ENCODE peak calls at places on chromosomes 5 and 9, in ten cellular contexts. One of them, this sample, is unnamed.

GRCh38 chr9:109030426-109030825 is 17.1 kb upstream of the CTNNAL1 start:
- DNase-seq in fibroblast of mammary gland: no peak
- DNase-seq in kidney epithelial cell: no peak
- DNase-seq in cardiac muscle cell: no peak
- DNase-seq in coronary artery: no peak
- DNase-seq in breast epithelium: no peak
- DNase-seq in A549: no peak
- DNase-seq in body of pancreas: no peak
- DNase-seq in fibroblast of lung: no peak
- DNase-seq in heart right ventricle: no peak
- DNase-seq in this sample: no peak

GRCh38 chr9:86660146-86660545 is 287.2 kb downstream of the GAS1 start:
- DNase-seq in fibroblast of mammary gland: peak; percentile 88
- DNase-seq in kidney epithelial cell: peak; percentile 18
- DNase-seq in cardiac muscle cell: peak; percentile 78
- DNase-seq in coronary artery: no peak
- DNase-seq in breast epithelium: no peak
- DNase-seq in A549: no peak
- DNase-seq in body of pancreas: no peak
- DNase-seq in fibroblast of lung: peak; percentile 93
- DNase-seq in heart right ventricle: no peak
- DNase-seq in this sample: peak; percentile 96

GRCh38 chr9:1051286-1052118 is 1.3 kb downstream of the DMRT2 start:
- DNase-seq in fibroblast of mammary gland: peak; percentile 18
- DNase-seq in kidney epithelial cell: no peak
- DNase-seq in cardiac muscle cell: no peak
- DNase-seq in coronary artery: no peak
- DNase-seq in breast epithelium: no peak
- DNase-seq in A549: peak; percentile 65
- DNase-seq in body of pancreas: peak; percentile 66
- DNase-seq in fibroblast of lung: peak; percentile 1
- DNase-seq in heart right ventricle: no peak
- DNase-seq in this sample: peak; percentile 16

GRCh38 chr5:37208883-37209808 is 40.0 kb downstream of the CPLANE1 start:
- DNase-seq in fibroblast of mammary gland: peak; percentile 55
- DNase-seq in kidney epithelial cell: no peak
- DNase-seq in cardiac muscle cell: peak; percentile 53
- DNase-seq in coronary artery: no peak
- DNase-seq in breast epithelium: no peak
- DNase-seq in A549: no peak
- DNase-seq in body of pancreas: no peak
- DNase-seq in fibroblast of lung: peak; percentile 29
- DNase-seq in heart right ventricle: peak; percentile 51
- DNase-seq in this sample: peak; percentile 31

GRCh38 chr5:170628028-170628427 is 124.2 kb downstream of the KCNIP1 start:
- DNase-seq in fibroblast of mammary gland: no peak
- DNase-seq in kidney epithelial cell: no peak
- DNase-seq in cardiac muscle cell: no peak
- DNase-seq in coronary artery: no peak
- DNase-seq in breast epithelium: no peak
- DNase-seq in A549: no peak
- DNase-seq in body of pancreas: no peak
- DNase-seq in fibroblast of lung: no peak
- DNase-seq in heart right ventricle: no peak
- DNase-seq in this sample: no peak

GRCh38 chr5:64384761-64385160 is 121.1 kb upstream of the RGS7BP start:
- DNase-seq in fibroblast of mammary gland: peak; percentile 3
- DNase-seq in kidney epithelial cell: peak; percentile 7
- DNase-seq in cardiac muscle cell: peak; percentile 16
- DNase-seq in coronary artery: no peak
- DNase-seq in breast epithelium: no peak
- DNase-seq in A549: peak; percentile 19
- DNase-seq in body of pancreas: no peak
- DNase-seq in fibroblast of lung: peak; percentile 33
- DNase-seq in heart right ventricle: no peak
- DNase-seq in this sample: no peak

GRCh38 chr5:172107606-172108005 is 80.4 kb downstream of the STK10 start:
- DNase-seq in fibroblast of mammary gland: peak; percentile 65
- DNase-seq in kidney epithelial cell: no peak
- DNase-seq in cardiac muscle cell: peak; percentile 86
- DNase-seq in coronary artery: no peak
- DNase-seq in breast epithelium: no peak
- DNase-seq in A549: peak; percentile 56
- DNase-seq in body of pancreas: no peak
- DNase-seq in fibroblast of lung: peak; percentile 95
- DNase-seq in heart right ventricle: no peak
- DNase-seq in this sample: peak; percentile 91

GRCh38 chr9:131697908-131698714 is 41.8 kb downstream of the RAPGEF1 start:
- DNase-seq in fibroblast of mammary gland: no peak
- DNase-seq in kidney epithelial cell: no peak
- DNase-seq in cardiac muscle cell: no peak
- DNase-seq in coronary artery: peak; percentile 64
- DNase-seq in breast epithelium: no peak
- DNase-seq in A549: peak; percentile 37
- DNase-seq in body of pancreas: no peak
- DNase-seq in fibroblast of lung: no peak
- DNase-seq in heart right ventricle: no peak
- DNase-seq in this sample: no peak

GRCh38 chr5:41961736-41962135 is 36.7 kb downstream of the FBXO4 start:
- DNase-seq in fibroblast of mammary gland: no peak
- DNase-seq in kidney epithelial cell: no peak
- DNase-seq in cardiac muscle cell: no peak
- DNase-seq in coronary artery: no peak
- DNase-seq in breast epithelium: no peak
- DNase-seq in A549: no peak
- DNase-seq in body of pancreas: no peak
- DNase-seq in fibroblast of lung: no peak
- DNase-seq in heart right ventricle: no peak
- DNase-seq in this sample: no peak

GRCh38 chr5:41966706-41967105 is 41.6 kb downstream of the FBXO4 start:
- DNase-seq in fibroblast of mammary gland: no peak
- DNase-seq in kidney epithelial cell: no peak
- DNase-seq in cardiac muscle cell: no peak
- DNase-seq in coronary artery: no peak
- DNase-seq in breast epithelium: no peak
- DNase-seq in A549: no peak
- DNase-seq in body of pancreas: no peak
- DNase-seq in fibroblast of lung: no peak
- DNase-seq in heart right ventricle: no peak
- DNase-seq in this sample: no peak

GRCh38 chr5:41967401-41967800 is 42.3 kb downstream of the FBXO4 start:
- DNase-seq in fibroblast of mammary gland: no peak
- DNase-seq in kidney epithelial cell: no peak
- DNase-seq in cardiac muscle cell: no peak
- DNase-seq in coronary artery: no peak
- DNase-seq in breast epithelium: no peak
- DNase-seq in A549: no peak
- DNase-seq in body of pancreas: no peak
- DNase-seq in fibroblast of lung: no peak
- DNase-seq in heart right ventricle: no peak
- DNase-seq in this sample: peak; percentile 1

GRCh38 chr5:41960481-41960880 is 35.4 kb downstream of the FBXO4 start:
- DNase-seq in fibroblast of mammary gland: no peak
- DNase-seq in kidney epithelial cell: no peak
- DNase-seq in cardiac muscle cell: no peak
- DNase-seq in coronary artery: no peak
- DNase-seq in breast epithelium: no peak
- DNase-seq in A549: no peak
- DNase-seq in body of pancreas: no peak
- DNase-seq in fibroblast of lung: no peak
- DNase-seq in heart right ventricle: no peak
- DNase-seq in this sample: no peak

DNA sequence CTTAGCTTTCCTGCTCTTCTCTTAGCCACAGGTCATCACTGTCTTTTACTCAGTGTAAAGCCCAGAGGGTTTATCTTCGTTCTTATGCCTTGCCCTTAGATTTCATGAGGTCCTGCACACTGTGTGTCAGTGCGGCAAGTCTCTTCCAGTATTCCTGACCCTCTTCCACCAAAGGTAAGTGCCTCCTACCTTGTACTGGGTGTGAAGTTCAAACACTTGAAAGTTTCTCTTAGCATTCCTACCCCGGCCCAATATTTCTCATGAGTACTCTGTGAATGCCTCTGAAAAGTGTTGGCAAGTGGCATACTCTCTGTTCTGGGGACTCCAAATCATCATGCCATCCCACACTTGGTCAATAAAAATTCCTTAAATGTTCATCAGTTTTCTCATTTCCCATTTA is 37.4 kb downstream of the FBXO4 start:
- DNase-seq in fibroblast of mammary gland: no peak
- DNase-seq in kidney epithelial cell: no peak
- DNase-seq in cardiac muscle cell: no peak
- DNase-seq in coronary artery: no peak
- DNase-seq in breast epithelium: no peak
- DNase-seq in A549: no peak
- DNase-seq in body of pancreas: no peak
- DNase-seq in fibroblast of lung: no peak
- DNase-seq in heart right ventricle: no peak
- DNase-seq in this sample: no peak
- H3K4me3 ChIP-seq in fibroblast of mammary gland: no peak overlapping the region
- H3K4me3 ChIP-seq in kidney epithelial cell: no peak overlapping the region
- H3K4me3 ChIP-seq in cardiac muscle cell: no peak overlapping the region
- H3K4me3 ChIP-seq in coronary artery: no peak overlapping the region
- H3K4me3 ChIP-seq in breast epithelium: no peak overlapping the region
- H3K4me3 ChIP-seq in A549: no peak overlapping the region
- H3K4me3 ChIP-seq in body of pancreas: no peak overlapping the region
- H3K4me3 ChIP-seq in fibroblast of lung: no peak overlapping the region
- H3K4me3 ChIP-seq in heart right ventricle: no peak overlapping the region
- H3K4me3 ChIP-seq in this sample: no peak overlapping the region

DNA sequence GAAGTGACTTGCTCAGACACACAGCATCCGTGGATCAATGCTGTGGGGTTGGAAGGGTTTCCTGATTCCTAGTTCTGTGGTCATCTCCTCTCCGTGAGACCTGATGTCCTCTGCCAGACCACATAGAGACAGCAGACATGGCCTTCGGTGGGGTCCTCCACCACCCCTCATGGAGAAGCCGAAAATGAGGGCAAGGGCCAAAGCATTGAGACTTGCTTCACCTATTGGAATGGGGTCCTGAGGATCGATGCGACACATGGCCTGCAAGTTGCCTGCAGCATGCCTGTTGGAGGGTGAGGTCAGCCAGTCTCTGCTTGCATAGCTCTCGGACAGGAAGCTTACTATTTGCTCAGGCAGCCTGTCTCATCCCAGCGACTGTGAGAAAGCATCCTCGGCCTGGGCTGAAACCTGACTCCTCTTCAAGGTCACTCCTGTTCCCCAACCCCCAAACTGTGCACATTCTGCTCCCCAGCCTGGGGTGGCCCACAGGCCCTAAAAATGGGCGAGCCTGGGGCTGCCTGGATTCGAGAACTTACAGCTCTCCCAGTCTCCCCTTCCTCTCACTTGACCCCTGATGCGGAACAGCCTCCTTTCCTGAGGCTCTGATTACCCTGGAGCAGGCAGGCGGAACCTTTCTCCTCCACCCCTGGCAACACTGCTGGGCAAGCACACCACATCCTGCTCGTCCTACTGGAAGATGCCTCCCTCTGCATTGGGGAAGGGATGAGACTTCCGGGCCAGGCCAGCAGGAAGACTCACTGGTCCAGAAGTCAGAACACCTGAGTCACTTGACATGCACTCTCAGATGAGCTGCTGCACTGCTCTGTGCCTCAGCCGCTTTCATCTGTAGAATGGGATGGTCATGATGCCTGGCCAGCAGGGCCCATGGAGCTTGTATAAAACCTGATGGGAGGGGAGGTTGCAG is 186.9 kb downstream of the RGS3 start:
- DNase-seq in fibroblast of mammary gland: peak; percentile 54
- DNase-seq in kidney epithelial cell: no peak
- DNase-seq in cardiac muscle cell: no peak
- DNase-seq in coronary artery: no peak
- DNase-seq in breast epithelium: no peak
- DNase-seq in A549: peak; percentile 78
- DNase-seq in body of pancreas: no peak
- DNase-seq in fibroblast of lung: peak; percentile 78
- DNase-seq in heart right ventricle: no peak
- DNase-seq in this sample: peak; percentile 73
- TF ChIP-seq CTCF in fibroblast of mammary gland: no peak
- TF ChIP-seq CTCF in kidney epithelial cell: no peak
- TF ChIP-seq CTCF in cardiac muscle cell: no peak
- TF ChIP-seq CTCF in coronary artery: no peak
- TF ChIP-seq CTCF in breast epithelium: no peak
- TF ChIP-seq CTCF in A549: no peak
- TF ChIP-seq CTCF in body of pancreas: no peak
- TF ChIP-seq CTCF in fibroblast of lung: no peak
- TF ChIP-seq CTCF in heart right ventricle: no peak
- TF ChIP-seq CTCF in this sample: no peak

DNA sequence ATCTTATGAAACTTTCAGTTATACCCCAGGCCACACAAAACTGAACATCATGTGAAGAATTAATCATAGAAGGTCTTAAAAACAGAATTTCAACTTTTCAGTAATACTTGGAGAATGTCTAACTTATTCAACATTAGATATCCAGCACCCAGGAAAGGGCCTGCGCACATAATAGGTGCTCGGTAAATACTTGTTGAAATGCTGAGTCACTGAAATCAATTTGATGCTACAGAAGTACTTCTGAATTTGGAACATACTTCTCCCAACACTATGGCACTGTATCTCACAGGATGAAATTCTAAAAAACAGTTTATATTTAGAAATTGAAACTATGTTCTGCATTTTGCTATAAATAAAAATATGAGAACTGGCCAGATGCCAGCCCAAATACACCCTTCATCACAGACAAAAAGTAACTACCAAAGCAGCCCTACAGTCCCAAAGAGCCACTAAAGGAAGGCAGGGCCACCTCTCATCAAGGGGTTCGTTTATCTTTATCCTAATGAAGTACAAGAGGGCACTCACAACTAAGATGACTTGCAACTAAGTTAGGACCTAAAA is 26.5 kb downstream of the MRPS27 start:
- DNase-seq in fibroblast of mammary gland: no peak
- DNase-seq in kidney epithelial cell: no peak
- DNase-seq in cardiac muscle cell: no peak
- DNase-seq in coronary artery: no peak
- DNase-seq in breast epithelium: no peak
- DNase-seq in A549: no peak
- DNase-seq in body of pancreas: no peak
- DNase-seq in fibroblast of lung: no peak
- DNase-seq in heart right ventricle: no peak
- DNase-seq in this sample: no peak
- H3K4me3 ChIP-seq in fibroblast of mammary gland: no peak overlapping the region
- H3K4me3 ChIP-seq in kidney epithelial cell: no peak overlapping the region
- H3K4me3 ChIP-seq in cardiac muscle cell: no peak overlapping the region
- H3K4me3 ChIP-seq in coronary artery: no peak overlapping the region
- H3K4me3 ChIP-seq in breast epithelium: no peak overlapping the region
- H3K4me3 ChIP-seq in A549: no peak overlapping the region
- H3K4me3 ChIP-seq in body of pancreas: no peak overlapping the region
- H3K4me3 ChIP-seq in fibroblast of lung: no peak overlapping the region
- H3K4me3 ChIP-seq in heart right ventricle: no peak overlapping the region
- H3K4me3 ChIP-seq in this sample: no peak overlapping the region

DNA sequence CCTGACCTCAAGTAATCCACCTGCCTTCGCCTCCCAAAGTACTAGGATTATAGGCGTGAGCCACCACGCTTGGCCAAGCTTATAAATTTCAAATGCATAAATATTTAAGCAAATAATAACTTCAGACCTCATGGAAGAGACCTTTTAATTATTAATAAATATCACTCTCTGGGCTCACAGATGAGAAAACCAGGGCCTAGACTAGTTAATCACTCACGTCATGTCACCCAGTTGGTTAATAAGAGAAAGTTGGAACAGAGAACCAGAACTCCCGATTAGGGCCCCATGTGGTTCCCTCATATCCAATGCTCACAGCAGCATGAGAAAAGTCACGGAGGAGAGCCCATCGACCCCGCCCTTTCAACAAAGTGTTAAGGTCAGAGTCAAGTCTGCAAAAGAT is 79.3 kb downstream of the EPB41L4A start:
- DNase-seq in fibroblast of mammary gland: no peak
- DNase-seq in kidney epithelial cell: no peak
- DNase-seq in cardiac muscle cell: no peak
- DNase-seq in coronary artery: no peak
- DNase-seq in breast epithelium: no peak
- DNase-seq in A549: no peak
- DNase-seq in body of pancreas: no peak
- DNase-seq in fibroblast of lung: no peak
- DNase-seq in heart right ventricle: no peak
- DNase-seq in this sample: no peak
- TF ChIP-seq CTCF in fibroblast of mammary gland: no peak
- TF ChIP-seq CTCF in kidney epithelial cell: no peak
- TF ChIP-seq CTCF in cardiac muscle cell: no peak
- TF ChIP-seq CTCF in coronary artery: no peak
- TF ChIP-seq CTCF in breast epithelium: no peak
- TF ChIP-seq CTCF in A549: no peak
- TF ChIP-seq CTCF in body of pancreas: no peak
- TF ChIP-seq CTCF in fibroblast of lung: no peak
- TF ChIP-seq CTCF in heart right ventricle: no peak
- TF ChIP-seq CTCF in this sample: no peak

This sample was measured in AG10803.